ENCODE peak calls at places on chromosomes 2 and 18, in ten cellular contexts. V, X, T, B, S, O, M, R, Y and A are unnamed samples.

GRCh38 chr2:230234845-230235244 is 9.3 kb downstream of the SP140 start:
- DNase-seq in V (no peak), M (no peak), R (no peak), X (no peak), Y (no peak), T (no peak), B (no peak), O (no peak), S (no peak), A (no peak)

GRCh38 chr18:40810371-40810770 is 1144.7 kb upstream of the PIK3C3 start:
- DNase-seq in B (no peak), M (no peak), S (no peak), O (no peak), T (no peak), Y (no peak), R (no peak), V (no peak), X (no peak), A (no peak)

GRCh38 chr18:41767960-41768359 is 187.1 kb upstream of the PIK3C3 start:
- DNase-seq in B (no peak), X (no peak), Y (no peak), M (no peak), V (no peak), T (no peak), R (no peak), S (no peak), O (no peak), A (no peak)

GRCh38 chr2:215950009-215950408 is 63.3 kb downstream of the MREG start:
- DNase-seq in M (no peak), Y (no peak), T (peak; percentile 55), B (no peak), O (peak; percentile 36), V (no peak), R (no peak), S (no peak), X (no peak), A (no peak)

GRCh38 chr2:204917089-204917701 is 371.9 kb downstream of the PARD3B start:
- DNase-seq in B (no peak), R (no peak), X (no peak), Y (no peak), T (no peak), V (no peak), M (no peak), S (no peak), O (no peak), A (no peak)

GRCh38 chr2:30331869-30332268 is 100.5 kb downstream of the LBH start:
- DNase-seq in S (no peak), Y (no peak), O (no peak), X (no peak), T (no peak), M (no peak), B (no peak), V (no peak), R (no peak), A (no peak)

GRCh38 chr2:675982-676646 is 1.1 kb downstream of the TMEM18 start:
- DNase-seq in X (peak; percentile 46), V (no peak), M (no peak), O (no peak), R (peak; percentile 85), T (peak; percentile 39), B (peak; percentile 66), S (no peak), Y (no peak), A (no peak)

GRCh38 chr2:157722580-157723234 is 94.0 kb upstream of the ACVR1C start:
- DNase-seq in T (no peak), M (no peak), B (no peak), X (no peak), R (no peak), V (no peak), S (no peak), Y (no peak), O (peak; percentile 8), A (no peak)

GRCh38 chr2:23027396-23027795 is 357.6 kb upstream of the KLHL29 start:
- DNase-seq in Y (no peak), V (no peak), X (no peak), S (no peak), M (no peak), R (no peak), B (peak; percentile 62), T (no peak), O (no peak), A (no peak)

GRCh38 chr18:25503567-25504081 is 151.7 kb upstream of the ZNF521 start:
- DNase-seq in R (peak; percentile 87), B (no peak), M (peak; percentile 49), X (peak; percentile 57), T (peak; percentile 17), O (peak; percentile 12), Y (no peak), S (no peak), V (no peak), A (no peak)

GRCh38 chr2:110639972-110640371 is 37.9 kb downstream of the BUB1 start:
- DNase-seq in V (no peak), Y (no peak), R (no peak), O (no peak), X (no peak), M (no peak), S (no peak), B (no peak), T (no peak), A (no peak)

GRCh38 chr2:218857371-218858137 is 2.1 kb upstream of the WNT6 start:
- DNase-seq in B (no peak), Y (peak; percentile 59), S (no peak), O (no peak), X (no peak), M (no peak), T (no peak), R (peak; percentile 37), V (no peak), A (no peak)

GRCh38 chr2:235087812-235088607 is 136.2 kb downstream of the SH3BP4 start:
- DNase-seq in T (no peak), B (no peak), M (no peak), S (no peak), Y (no peak), V (peak; percentile 37), O (no peak), R (peak; percentile 79), X (peak; percentile 19), A (no peak)

GRCh38 chr2:9857814-9858729 is 14.8 kb downstream of the TAF1B start:
- DNase-seq in V (no peak), T (peak; percentile 15), B (no peak), Y (no peak), R (no peak), O (no peak), S (no peak), X (no peak), M (no peak), A (no peak)

GRCh38 chr2:130799295-130799694 is 37.4 kb upstream of the ARHGEF4 start:
- DNase-seq in X (no peak), Y (no peak), R (no peak), O (no peak), V (no peak), B (no peak), S (no peak), T (no peak), M (no peak), A (no peak)

GRCh38 chr2:60267122-60267521 is 286.3 kb downstream of the BCL11A start:
- DNase-seq in T (no peak), B (no peak), R (no peak), Y (no peak), X (no peak), S (no peak), V (no peak), O (no peak), M (no peak), A (no peak)

GRCh38 chr2:229852565-229852964 is 69.2 kb downstream of the TRIP12 start:
- DNase-seq in Y (peak; percentile 82), O (no peak), M (no peak), T (no peak), S (peak; percentile 2), X (peak; percentile 24), R (no peak), V (no peak), B (no peak), A (no peak)

GRCh38 chr2:174335605-174336402 is 1.1 kb downstream of the SP9 start:
- DNase-seq in T (no peak), X (no peak), B (peak; percentile 57), R (peak; percentile 58), M (no peak), S (no peak), V (no peak), O (no peak), Y (no peak), A (no peak)

GRCh38 chr2:174333502-174334277 is 1.1 kb upstream of the SP9 start:
- DNase-seq in B (peak; percentile 54), T (no peak), S (no peak), X (no peak), O (no peak), M (no peak), V (no peak), R (no peak), Y (no peak), A (no peak)

GRCh38 chr2:174336403-174337336 is 1.9 kb downstream of the SP9 start:
- DNase-seq in T (peak; percentile 38), B (peak; percentile 78), V (no peak), R (no peak), X (peak; percentile 64), Y (peak; percentile 91), M (no peak), O (peak; percentile 48), S (no peak), A (no peak)

GRCh38 chr2:174334278-174334715 is 457 bp upstream of the SP9 start:
- DNase-seq in B (no peak), X (no peak), V (no peak), M (no peak), R (no peak), Y (no peak), O (no peak), T (no peak), S (no peak), A (no peak)

GRCh38 chr2:174334781-174335604 is at the start of gene SP9:
- DNase-seq in T (peak; percentile 44), B (peak; percentile 59), O (no peak), V (no peak), X (peak; percentile 34), S (no peak), R (no peak), M (no peak), Y (no peak), A (no peak)
- TF ChIP-seq POLR2A in T (no peak), B (no peak), O (no peak), V (no peak), X (no peak), S (no peak), R (no peak), M (no peak), Y (no peak), A (no peak)

GRCh38 chr2:89821455-89821945 is 1130.0 kb downstream of the RPIA start:
- DNase-seq in X (no peak), V (no peak), O (no peak), B (no peak), M (no peak), R (no peak), Y (no peak), T (no peak), S (no peak), A (no peak)
- H3K9me3 ChIP-seq in X (peaks cover 13% of the 10 kb centered on the region), V (no peaks in the 10 kb centered on the region), O (peaks cover 34% of the 10 kb centered on the region), B (no peaks in the 10 kb centered on the region), M (no peaks in the 10 kb centered on the region), R (no peaks in the 10 kb centered on the region), Y (no peaks in the 10 kb centered on the region), T (no peaks in the 10 kb centered on the region), S (peaks cover 5% of the 10 kb centered on the region), A (peaks cover 34% of the 10 kb centered on the region)

GRCh38 chr18:57816208-57816999 is 13.3 kb upstream of the ATP8B1 start:
- DNase-seq in O (no peak), M (no peak), R (no peak), V (no peak), X (no peak), B (no peak), S (no peak), T (peak; percentile 43), Y (no peak), A (no peak)
- H3K4me1 ChIP-seq in O (peaks cover 16% of the 10 kb centered on the region), M (no peaks in the 10 kb centered on the region), R (peaks cover 21% of the 10 kb centered on the region), V (peaks cover 15% of the 10 kb centered on the region), X (no peaks in the 10 kb centered on the region), B (no peaks in the 10 kb centered on the region), S (peaks cover 5% of the 10 kb centered on the region), T (peaks cover 34% of the 10 kb centered on the region), Y (no peaks in the 10 kb centered on the region), A (no peaks in the 10 kb centered on the region)

GRCh38 chr18:76721207-76721996 is 101.0 kb upstream of the ZNF236 start:
- DNase-seq in Y (no peak), M (no peak), X (no peak), B (no peak), S (no peak), R (no peak), T (no peak), V (no peak), O (no peak), A (peak; percentile 83)
- TF ChIP-seq POLR2A in Y (no peak), M (no peak), X (no peak), B (no peak), S (no peak), R (no peak), T (no peak), V (no peak), O (no peak), A (no peak)